ENCODE peak calls at places on chromosomes 5 and 9, in nine cellular contexts. One of them, this sample, is unnamed.

GRCh38 chr9:21710792-21711191 is 91.6 kb upstream of the MTAP start:
- DNase-seq in EL: no peak
- DNase-seq in cerebellum: no peak
- DNase-seq in HEK293T: no peak
- DNase-seq in ovary: no peak
- DNase-seq in activated T-cell treated with anti-CD3 and anti-CD28 coated beads for 48 hours: no peak
- DNase-seq in fibroblast of mammary gland: peak
- DNase-seq in MCF 10A: no peak
- DNase-seq in ELR: peak
- DNase-seq in this sample: no peak

GRCh38 chr5:165242701-165243100 is 1737.3 kb downstream of the MAT2B start:
- DNase-seq in EL: no peak
- DNase-seq in cerebellum: no peak
- DNase-seq in HEK293T: no peak
- DNase-seq in ovary: no peak
- DNase-seq in activated T-cell treated with anti-CD3 and anti-CD28 coated beads for 48 hours: no peak
- DNase-seq in fibroblast of mammary gland: no peak
- DNase-seq in MCF 10A: no peak
- DNase-seq in ELR: no peak
- DNase-seq in this sample: no peak

GRCh38 chr5:156326718-156327259 is at the start of gene SGCD:
- DNase-seq in EL: peak
- DNase-seq in cerebellum: peak
- DNase-seq in HEK293T: no peak
- DNase-seq in ovary: peak
- DNase-seq in activated T-cell treated with anti-CD3 and anti-CD28 coated beads for 48 hours: no peak
- DNase-seq in fibroblast of mammary gland: peak
- DNase-seq in MCF 10A: peak
- DNase-seq in ELR: peak
- DNase-seq in this sample: no peak

GRCh38 chr9:130453487-130453886 is 8.7 kb downstream of the ASS1 start:
- DNase-seq in EL: peak
- DNase-seq in cerebellum: peak
- DNase-seq in HEK293T: no peak
- DNase-seq in ovary: peak
- DNase-seq in activated T-cell treated with anti-CD3 and anti-CD28 coated beads for 48 hours: no peak
- DNase-seq in fibroblast of mammary gland: peak
- DNase-seq in MCF 10A: peak
- DNase-seq in ELR: no peak
- DNase-seq in this sample: no peak

GRCh38 chr9:126805546-126806262 is 864 bp downstream of the ZBTB43 start:
- DNase-seq in EL: peak
- DNase-seq in cerebellum: no peak
- DNase-seq in HEK293T: peak
- DNase-seq in ovary: no peak
- DNase-seq in activated T-cell treated with anti-CD3 and anti-CD28 coated beads for 48 hours: peak
- DNase-seq in fibroblast of mammary gland: peak
- DNase-seq in MCF 10A: peak
- DNase-seq in ELR: peak
- DNase-seq in this sample: no peak

GRCh38 chr9:131862261-131862660 is 122.4 kb upstream of the RAPGEF1 start:
- DNase-seq in EL: no peak
- DNase-seq in cerebellum: no peak
- DNase-seq in HEK293T: no peak
- DNase-seq in ovary: no peak
- DNase-seq in activated T-cell treated with anti-CD3 and anti-CD28 coated beads for 48 hours: no peak
- DNase-seq in fibroblast of mammary gland: no peak
- DNase-seq in MCF 10A: no peak
- DNase-seq in ELR: no peak
- DNase-seq in this sample: no peak

GRCh38 chr5:76403713-76403962 is 553 bp downstream of the IQGAP2 start:
- DNase-seq in EL: no peak
- DNase-seq in cerebellum: no peak
- DNase-seq in HEK293T: no peak
- DNase-seq in ovary: no peak
- DNase-seq in activated T-cell treated with anti-CD3 and anti-CD28 coated beads for 48 hours: no peak
- DNase-seq in fibroblast of mammary gland: no peak
- DNase-seq in MCF 10A: no peak
- DNase-seq in ELR: no peak
- DNase-seq in this sample: no peak

GRCh38 chr5:64207978-64208377 is 42.3 kb downstream of the RNF180 start:
- DNase-seq in EL: peak
- DNase-seq in cerebellum: no peak
- DNase-seq in HEK293T: no peak
- DNase-seq in ovary: no peak
- DNase-seq in activated T-cell treated with anti-CD3 and anti-CD28 coated beads for 48 hours: no peak
- DNase-seq in fibroblast of mammary gland: peak
- DNase-seq in MCF 10A: peak
- DNase-seq in ELR: peak
- DNase-seq in this sample: peak

GRCh38 chr5:172439785-172440480 is 14.4 kb downstream of the SH3PXD2B start:
- DNase-seq in EL: no peak
- DNase-seq in cerebellum: no peak
- DNase-seq in HEK293T: no peak
- DNase-seq in ovary: peak
- DNase-seq in activated T-cell treated with anti-CD3 and anti-CD28 coated beads for 48 hours: no peak
- DNase-seq in fibroblast of mammary gland: peak
- DNase-seq in MCF 10A: no peak
- DNase-seq in ELR: no peak
- DNase-seq in this sample: no peak

GRCh38 chr9:976258-976804 is at the start of gene DMRT3:
- DNase-seq in EL: no peak
- DNase-seq in cerebellum: no peak
- DNase-seq in HEK293T: peak
- DNase-seq in ovary: no peak
- DNase-seq in activated T-cell treated with anti-CD3 and anti-CD28 coated beads for 48 hours: no peak
- DNase-seq in fibroblast of mammary gland: no peak
- DNase-seq in MCF 10A: no peak
- DNase-seq in ELR: no peak
- DNase-seq in this sample: no peak

GRCh38 chr5:1735320-1735970 is 64.2 kb downstream of the MRPL36 start:
- DNase-seq in EL: no peak
- DNase-seq in cerebellum: no peak
- DNase-seq in HEK293T: no peak
- DNase-seq in ovary: no peak
- DNase-seq in activated T-cell treated with anti-CD3 and anti-CD28 coated beads for 48 hours: no peak
- DNase-seq in fibroblast of mammary gland: no peak
- DNase-seq in MCF 10A: no peak
- DNase-seq in ELR: no peak
- DNase-seq in this sample: no peak

GRCh38 chr5:59358497-59358896 is 535.0 kb downstream of the PDE4D start:
- DNase-seq in EL: no peak
- DNase-seq in cerebellum: no peak
- DNase-seq in HEK293T: no peak
- DNase-seq in ovary: peak
- DNase-seq in activated T-cell treated with anti-CD3 and anti-CD28 coated beads for 48 hours: no peak
- DNase-seq in fibroblast of mammary gland: peak
- DNase-seq in MCF 10A: no peak
- DNase-seq in ELR: no peak
- DNase-seq in this sample: no peak

GRCh38 chr5:142143878-142144277 is 35.3 kb downstream of the NDFIP1 start:
- DNase-seq in EL: peak
- DNase-seq in cerebellum: peak
- DNase-seq in HEK293T: no peak
- DNase-seq in ovary: no peak
- DNase-seq in activated T-cell treated with anti-CD3 and anti-CD28 coated beads for 48 hours: no peak
- DNase-seq in fibroblast of mammary gland: peak
- DNase-seq in MCF 10A: peak
- DNase-seq in ELR: peak
- DNase-seq in this sample: peak

GRCh38 chr9:113537227-113537810 is 73.8 kb downstream of the RGS3 start:
- DNase-seq in EL: no peak
- DNase-seq in cerebellum: no peak
- DNase-seq in HEK293T: no peak
- DNase-seq in ovary: peak
- DNase-seq in activated T-cell treated with anti-CD3 and anti-CD28 coated beads for 48 hours: no peak
- DNase-seq in fibroblast of mammary gland: no peak
- DNase-seq in MCF 10A: no peak
- DNase-seq in ELR: no peak
- DNase-seq in this sample: no peak

GRCh38 chr5:171321447-171321846 is 12.4 kb downstream of the TLX3 start:
- DNase-seq in EL: no peak
- DNase-seq in cerebellum: no peak
- DNase-seq in HEK293T: no peak
- DNase-seq in ovary: no peak
- DNase-seq in activated T-cell treated with anti-CD3 and anti-CD28 coated beads for 48 hours: no peak
- DNase-seq in fibroblast of mammary gland: no peak
- DNase-seq in MCF 10A: no peak
- DNase-seq in ELR: no peak
- DNase-seq in this sample: no peak

GRCh38 chr9:73553295-73553694 is 401.6 kb downstream of the ANXA1 start:
- DNase-seq in EL: no peak
- DNase-seq in cerebellum: no peak
- DNase-seq in HEK293T: no peak
- DNase-seq in ovary: no peak
- DNase-seq in activated T-cell treated with anti-CD3 and anti-CD28 coated beads for 48 hours: no peak
- DNase-seq in fibroblast of mammary gland: no peak
- DNase-seq in MCF 10A: no peak
- DNase-seq in ELR: no peak
- DNase-seq in this sample: no peak

GRCh38 chr9:107707915-107708441 is 218.4 kb upstream of the KLF4 start:
- DNase-seq in EL: peak
- DNase-seq in cerebellum: no peak
- DNase-seq in HEK293T: no peak
- DNase-seq in ovary: no peak
- DNase-seq in activated T-cell treated with anti-CD3 and anti-CD28 coated beads for 48 hours: no peak
- DNase-seq in fibroblast of mammary gland: peak
- DNase-seq in MCF 10A: peak
- DNase-seq in ELR: peak
- DNase-seq in this sample: no peak

GRCh38 chr5:112647428-112647827 is 90.3 kb upstream of the APC start:
- DNase-seq in EL: no peak
- DNase-seq in cerebellum: no peak
- DNase-seq in HEK293T: no peak
- DNase-seq in ovary: no peak
- DNase-seq in activated T-cell treated with anti-CD3 and anti-CD28 coated beads for 48 hours: no peak
- DNase-seq in fibroblast of mammary gland: no peak
- DNase-seq in MCF 10A: no peak
- DNase-seq in ELR: no peak
- DNase-seq in this sample: no peak

GRCh38 chr9:137396227-137396626 is 26.7 kb downstream of the EXD3 start:
- DNase-seq in EL: peak
- DNase-seq in cerebellum: no peak
- DNase-seq in HEK293T: no peak
- DNase-seq in ovary: no peak
- DNase-seq in activated T-cell treated with anti-CD3 and anti-CD28 coated beads for 48 hours: no peak
- DNase-seq in fibroblast of mammary gland: peak
- DNase-seq in MCF 10A: peak
- DNase-seq in ELR: peak
- DNase-seq in this sample: no peak

GRCh38 chr9:126480810-126481209 is 132.9 kb upstream of the LMX1B start:
- DNase-seq in EL: no peak
- DNase-seq in cerebellum: no peak
- DNase-seq in HEK293T: no peak
- DNase-seq in ovary: no peak
- DNase-seq in activated T-cell treated with anti-CD3 and anti-CD28 coated beads for 48 hours: no peak
- DNase-seq in fibroblast of mammary gland: no peak
- DNase-seq in MCF 10A: no peak
- DNase-seq in ELR: no peak
- DNase-seq in this sample: no peak

GRCh38 chr5:42982107-42982622 is 58.0 kb downstream of the ANXA2R start:
- DNase-seq in EL: no peak
- DNase-seq in cerebellum: no peak
- DNase-seq in HEK293T: no peak
- DNase-seq in ovary: no peak
- DNase-seq in activated T-cell treated with anti-CD3 and anti-CD28 coated beads for 48 hours: no peak
- DNase-seq in fibroblast of mammary gland: peak
- DNase-seq in MCF 10A: no peak
- DNase-seq in ELR: no peak
- DNase-seq in this sample: no peak